ENCODE peak calls at places on chromosomes 16 and 17, in six cellular contexts. Y is adipocyte, X is H1, J is lung microvascular endothelial cell, D is Peyer's patch, G is frontal cortex. W is an unnamed sample.

GRCh38 chr16:10827691-10828341 is 9.2 kb upstream of the TVP23A start:
- DNase-seq in X (no peak), D (peak; percentile 58), J (peak; percentile 46), G (peak; percentile 44), Y (peak; percentile 77), W (peak; percentile 47)

GRCh38 chr17:2803971-2804370 is 7.7 kb downstream of the RAP1GAP2 start:
- DNase-seq in X (no peak), Y (no peak), G (no peak), D (no peak), J (no peak), W (no peak)

GRCh38 chr16:47480410-47480809 is 19.3 kb downstream of the PHKB start:
- DNase-seq in Y (no peak), D (no peak), J (no peak), G (no peak), X (no peak), W (no peak)

GRCh38 chr16:4323845-4324478 is 8.1 kb downstream of the GLIS2 start:
- DNase-seq in Y (peak; percentile 68), X (peak; percentile 77), J (peak; percentile 48), D (peak; percentile 50), G (peak; percentile 75), W (no peak)

GRCh38 chr16:57519796-57520360 is 16.5 kb downstream of the CCDC102A start:
- DNase-seq in Y (peak; percentile 91), D (peak; percentile 85), J (peak; percentile 72), G (peak; percentile 93), X (peak; percentile 93), W (peak; percentile 56)

GRCh38 chr16:28218109-28218508 is 6.3 kb upstream of the XPO6 start:
- DNase-seq in X (no peak), D (no peak), G (no peak), Y (peak; percentile 47), J (peak; percentile 63), W (peak; percentile 61)

GRCh38 chr16:54706406-54706805 is 224.3 kb upstream of the IRX5 start:
- DNase-seq in D (no peak), X (no peak), Y (no peak), J (no peak), G (no peak), W (no peak)

GRCh38 chr16:13305019-13305755 is 403.8 kb downstream of the SHISA9 start:
- DNase-seq in Y (no peak), D (no peak), X (no peak), G (no peak), J (no peak), W (no peak)

GRCh38 chr16:84839956-84840355 is 20.2 kb downstream of the CRISPLD2 start:
- DNase-seq in D (no peak), G (no peak), X (no peak), Y (peak; percentile 53), J (no peak), W (no peak)

GRCh38 chr16:8634991-8635736 is 13.7 kb downstream of the METTL22 start:
- DNase-seq in J (peak; percentile 41), D (no peak), Y (no peak), X (peak; percentile 68), G (no peak), W (no peak)

GRCh38 chr16:75247249-75247648 is 4.2 kb downstream of the BCAR1 start:
- DNase-seq in D (no peak), X (no peak), Y (no peak), G (no peak), J (no peak), W (no peak)

GRCh38 chr17:28747046-28747691 is 3.4 kb downstream of the TRAF4 start:
- DNase-seq in D (no peak), G (no peak), Y (no peak), J (no peak), X (no peak), W (no peak)

GRCh38 chr17:17681187-17681743 is at the start of gene RAI1:
- DNase-seq in Y (peak; percentile 95), X (peak; percentile 83), D (peak; percentile 87), G (peak; percentile 88), J (peak; percentile 90), W (peak; percentile 89)

GRCh38 chr17:19650826-19651225 is 2.3 kb downstream of the ALDH3A2 start:
- DNase-seq in Y (peak; percentile 54), G (no peak), J (no peak), X (no peak), D (no peak), W (no peak)

GRCh38 chr17:82736511-82737185 is 1.2 kb downstream of the FN3K start:
- DNase-seq in G (no peak), D (no peak), X (no peak), Y (no peak), J (no peak), W (no peak)

GRCh38 chr16:54856871-54857270 is 73.8 kb upstream of the IRX5 start:
- DNase-seq in Y (no peak), X (no peak), D (no peak), J (no peak), G (no peak), W (no peak)

GRCh38 chr17:68777856-68778694 is 176.9 kb upstream of the FAM20A start:
- DNase-seq in G (no peak), J (peak; percentile 51), X (no peak), D (no peak), Y (no peak), W (no peak)

GRCh38 chr17:8941980-8942617 is 23.4 kb downstream of the PIK3R5 start:
- DNase-seq in J (no peak), Y (no peak), G (no peak), X (no peak), D (no peak), W (no peak)

GRCh38 chr17:16122697-16123434 is 92.5 kb downstream of the NCOR1 start:
- DNase-seq in J (no peak), D (no peak), Y (no peak), X (no peak), G (no peak), W (no peak)

GRCh38 chr16:75486014-75486404 is 9.2 kb downstream of the CHST6 start:
- DNase-seq in J (no peak), Y (no peak), D (peak; percentile 70), X (no peak), G (no peak), W (no peak)

GRCh38 chr16:23801387-23801786 is 34.4 kb upstream of the PRKCB start:
- DNase-seq in J (peak; percentile 65), D (peak; percentile 91), Y (peak; percentile 72), X (peak; percentile 89), G (peak; percentile 51), W (peak; percentile 35)

GRCh38 chr17:76151896-76152454 is 10.9 kb upstream of the FOXJ1 start:
- DNase-seq in Y (no peak), G (no peak), X (no peak), J (no peak), D (peak; percentile 20), W (no peak)

GRCh38 chr17:78925662-78926555 is 722 bp upstream of the TIMP2 start:
- DNase-seq in Y (peak; percentile 72), D (peak; percentile 60), J (peak; percentile 86), G (peak; percentile 79), X (peak; percentile 68), W (peak; percentile 78)

W was measured in dermis microvascular lymphatic vessel endothelial cell.